ENCODE peak calls at places on chromosome 13, in eight cellular contexts. A is heart left ventricle, I is transverse colon, X is tibial nerve, C is IMR-90, S is Peyer's patch, P is upper lobe of left lung, T is adrenal gland. R is an unnamed sample.
A peak's percentile ranks its signal among the peaks of the same experiment; 100 is the strongest.

GRCh38 chr13:104143760-104144406 is 1077.7 kb upstream of the SLC10A2 start:
- DNase-seq in A (no peak), I (no peak), X (no peak), C (no peak), S (no peak), P (no peak), T (no peak), R (no peak)

GRCh38 chr13:113493315-113493951 is 2.9 kb upstream of the DCUN1D2 start:
- DNase-seq in A (no peak), I (no peak), X (no peak), C (peak; percentile 99), S (no peak), P (no peak), T (peak; percentile 34), R (peak; percentile 70)

GRCh38 chr13:20815469-20815868 is 41.7 kb upstream of the EEF1AKMT1 start:
- DNase-seq in A (no peak), I (no peak), X (no peak), C (peak; percentile 15), S (no peak), P (no peak), T (no peak), R (no peak)

GRCh38 chr13:65336916-65337315 is 1893.2 kb downstream of the PCDH9 start:
- DNase-seq in A (no peak), I (no peak), X (no peak), C (peak; percentile 84), S (no peak), P (no peak), T (no peak), R (no peak)

GRCh38 chr13:112876305-112877000 is 92.6 kb upstream of the MCF2L start:
- DNase-seq in A (peak; percentile 59), I (no peak), X (no peak), C (no peak), S (no peak), P (no peak), T (no peak), R (no peak)

GRCh38 chr13:29801737-29802305 is 48.6 kb downstream of the UBL3 start:
- DNase-seq in A (no peak), I (no peak), X (no peak), C (peak; percentile 20), S (no peak), P (no peak), T (peak; percentile 11), R (no peak)

GRCh38 chr13:28751210-28751935 is 32.6 kb upstream of the SLC46A3 start:
- DNase-seq in A (no peak), I (no peak), X (no peak), C (no peak), S (no peak), P (no peak), T (no peak), R (no peak)

GRCh38 chr13:73677041-73677589 is 457.1 kb downstream of the KLF12 start:
- DNase-seq in A (no peak), I (no peak), X (no peak), C (peak; percentile 71), S (no peak), P (no peak), T (no peak), R (no peak)

GRCh38 chr13:52851153-52851962 is 2.9 kb upstream of the PCDH8 start:
- DNase-seq in A (peak; percentile 55), I (peak; percentile 40), X (no peak), C (no peak), S (peak; percentile 57), P (peak; percentile 88), T (peak; percentile 11), R (no peak)

GRCh38 chr13:91017031-91017668 is 330.3 kb upstream of the MIR17HG start:
- DNase-seq in A (no peak), I (no peak), X (no peak), C (peak; percentile 9), S (no peak), P (no peak), T (peak; percentile 12), R (peak; percentile 67)

GRCh38 chr13:48070942-48071341 is 24.0 kb downstream of the MED4 start:
- DNase-seq in A (no peak), I (no peak), X (no peak), C (no peak), S (no peak), P (no peak), T (no peak), R (no peak)

GRCh38 chr13:68050746-68051145 is 820.6 kb upstream of the PCDH9 start:
- DNase-seq in A (no peak), I (no peak), X (no peak), C (no peak), S (no peak), P (no peak), T (no peak), R (no peak)

GRCh38 chr13:43411211-43411610 is 375.6 kb downstream of the ENOX1 start:
- DNase-seq in A (no peak), I (no peak), X (no peak), C (no peak), S (no peak), P (no peak), T (no peak), R (no peak)

GRCh38 chr13:43405457-43405856 is 381.3 kb downstream of the ENOX1 start:
- DNase-seq in A (no peak), I (no peak), X (no peak), C (peak; percentile 74), S (no peak), P (no peak), T (no peak), R (no peak)

GRCh38 chr13:43408274-43408673 is 378.5 kb downstream of the ENOX1 start:
- DNase-seq in A (no peak), I (no peak), X (no peak), C (no peak), S (no peak), P (no peak), T (no peak), R (no peak)

GRCh38 chr13:43411741-43412140 is 375.0 kb downstream of the ENOX1 start:
- DNase-seq in A (no peak), I (peak; percentile 19), X (no peak), C (peak; percentile 23), S (no peak), P (no peak), T (no peak), R (no peak)

GRCh38 chr13:43407023-43407581 is 379.7 kb downstream of the ENOX1 start:
- DNase-seq in A (no peak), I (no peak), X (no peak), C (no peak), S (no peak), P (no peak), T (no peak), R (no peak)
- TF ChIP-seq POLR2A in A (no peak), I (no peak), X (no peak), C (no peak), S (no peak), P (no peak), T (no peak), R (no peak)

DNA sequence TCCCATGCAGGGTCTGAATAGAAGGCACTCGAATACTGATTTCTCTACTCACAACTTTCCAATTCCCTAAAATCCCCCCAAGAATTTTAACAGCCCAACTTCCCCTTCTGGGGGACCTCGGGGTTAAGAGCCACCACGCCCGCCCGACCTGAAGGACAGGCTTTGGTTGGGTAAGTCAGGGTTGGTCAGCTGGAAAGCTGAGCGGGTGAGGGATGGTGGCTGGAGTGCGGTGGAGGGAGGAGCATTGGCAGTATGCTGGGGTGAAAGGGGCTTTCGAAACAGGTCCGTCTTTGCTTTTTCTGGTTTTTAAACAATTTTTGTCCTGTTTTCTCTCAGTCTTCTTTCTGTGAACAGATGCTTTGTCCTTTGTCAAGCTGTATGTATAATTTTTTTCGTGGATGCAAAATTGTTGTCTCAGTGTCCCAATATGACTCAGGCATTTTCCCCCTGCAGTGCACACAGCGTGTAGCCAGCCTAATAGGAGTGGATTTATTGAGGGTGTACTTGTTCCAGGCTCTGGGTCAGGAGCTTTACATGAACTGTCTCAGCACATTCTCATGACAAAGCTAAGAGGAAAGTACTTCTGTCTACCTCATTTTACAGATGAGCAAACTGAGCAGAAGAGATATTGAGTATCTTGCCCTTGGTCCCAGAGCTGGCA is 50.9 kb downstream of the STK24 start:
- DNase-seq in A (no peak), I (no peak), X (no peak), C (no peak), S (no peak), P (no peak), T (no peak), R (no peak)
- TF ChIP-seq POLR2A in A (no peak), I (no peak), X (no peak), C (no peak), S (no peak), P (no peak), T (no peak), R (no peak)

DNA sequence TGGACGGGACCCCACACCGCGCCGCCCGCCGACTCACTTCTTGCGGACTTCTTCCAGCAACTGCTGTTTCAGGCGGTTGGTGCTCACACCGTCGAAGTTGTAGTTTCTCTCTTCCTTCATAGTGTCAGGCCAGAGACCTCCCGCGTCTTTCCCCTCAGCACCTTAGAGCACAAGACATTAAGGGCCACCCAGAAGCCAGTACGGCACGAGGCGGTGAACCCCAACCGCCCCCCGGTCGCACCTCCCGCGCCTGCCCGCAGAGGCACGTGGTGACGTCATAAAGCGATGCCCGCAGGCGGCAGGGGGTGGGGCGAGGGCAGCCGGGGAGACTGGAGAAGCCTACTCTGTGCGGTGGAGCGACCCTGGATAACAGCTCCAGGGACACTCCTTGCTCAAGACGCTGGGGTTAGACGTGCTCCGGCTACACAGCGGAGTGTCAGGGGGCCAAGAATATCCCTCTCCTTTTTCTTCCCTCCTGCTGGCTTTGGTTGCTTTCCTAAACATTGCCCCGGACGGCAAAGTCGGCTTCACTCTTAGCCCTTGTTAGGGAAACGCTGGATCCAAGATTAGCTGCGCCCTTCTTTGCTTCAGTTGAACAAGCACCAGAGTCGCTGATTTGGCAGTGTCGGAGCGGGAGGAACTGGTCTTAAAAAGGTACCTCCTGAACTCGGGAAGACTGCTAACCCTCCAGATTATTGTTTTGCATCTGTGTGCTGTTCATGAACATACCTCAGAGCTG is at the start of gene CCDC169:
- DNase-seq in A (peak; percentile 87), I (peak; percentile 73), X (peak; percentile 41), C (peak; percentile 51), S (peak; percentile 60), P (peak; percentile 94), T (peak; percentile 74), R (peak; percentile 90)
- TF ChIP-seq POLR2A in A (no peak), I (no peak), X (no peak), C (no peak), S (no peak), P (no peak), T (peak; percentile 9), R (peak; percentile 83)

GRCh38 chr13:110915874-110916670 is 1.2 kb upstream of the ANKRD10 start:
- DNase-seq in A (no peak), I (no peak), X (no peak), C (peak; percentile 64), S (no peak), P (no peak), T (no peak), R (peak; percentile 15)

GRCh38 chr13:110913911-110914292 is 967 bp downstream of the ANKRD10 start:
- DNase-seq in A (no peak), I (no peak), X (no peak), C (no peak), S (no peak), P (no peak), T (no peak), R (no peak)

GRCh38 chr13:110913322-110913721 is 1.5 kb downstream of the ANKRD10 start:
- DNase-seq in A (no peak), I (peak; percentile 76), X (no peak), C (peak; percentile 26), S (no peak), P (no peak), T (no peak), R (peak; percentile 43)

GRCh38 chr13:110915057-110915873 is at the start of gene ANKRD10:
- DNase-seq in A (peak; percentile 99), I (peak; percentile 99), X (peak; percentile 98), C (peak; percentile 99), S (peak; percentile 100), P (peak; percentile 100), T (peak; percentile 99), R (peak; percentile 98)

GRCh38 chr13:110914293-110915056 is 394 bp downstream of the ANKRD10 start:
- DNase-seq in A (peak; percentile 93), I (peak; percentile 76), X (peak; percentile 52), C (peak; percentile 74), S (peak; percentile 84), P (peak; percentile 97), T (peak; percentile 83), R (peak; percentile 88)
- TF ChIP-seq POLR2A in A (no peak), I (peak; percentile 77), X (peak; percentile 74), C (no peak), S (peak; percentile 79), P (no peak), T (peak; percentile 79), R (peak; percentile 56)